ENCODE peak calls at places on chromosomes 16 and 17, in seven cellular contexts. L, G, Q, H, T, Y and X are unnamed samples.

GRCh38 chr16:85429776-85430522 is 183.2 kb upstream of the GSE1 start:
- DNase-seq in L (no peak), G (no peak), Q (no peak), H (no peak), T (no peak), Y (no peak), X (no peak)

GRCh38 chr16:13264749-13265552 is 363.6 kb downstream of the SHISA9 start:
- DNase-seq in L (no peak), G (no peak), Q (no peak), H (no peak), T (no peak), Y (no peak), X (no peak)

GRCh38 chr17:48954300-48954755 is 9.7 kb upstream of the SNF8 start:
- DNase-seq in L (no peak), G (no peak), Q (no peak), H (no peak), T (no peak), Y (no peak), X (no peak)

GRCh38 chr17:52145496-52145895 is 13.0 kb downstream of the CA10 start:
- DNase-seq in L (no peak), G (no peak), Q (no peak), H (no peak), T (no peak), Y (no peak), X (no peak)

GRCh38 chr17:28760987-28761562 is 17.3 kb downstream of the TRAF4 start:
- DNase-seq in L (peak), G (no peak), Q (peak), H (no peak), T (no peak), Y (no peak), X (no peak)

GRCh38 chr17:75084039-75084660 is 3.6 kb upstream of the SLC16A5 start:
- DNase-seq in L (no peak), G (no peak), Q (no peak), H (no peak), T (no peak), Y (no peak), X (no peak)

GRCh38 chr16:4315185-4316102 is at the start of gene GLIS2:
- DNase-seq in L (peak), G (peak), Q (peak), H (peak), T (no peak), Y (no peak), X (peak)

GRCh38 chr17:74431568-74432483 is at the start of gene GPRC5C:
- DNase-seq in L (peak), G (no peak), Q (peak), H (peak), T (peak), Y (peak), X (peak)

GRCh38 chr17:10032142-10032541 is 127.1 kb upstream of the RCVRN start:
- DNase-seq in L (no peak), G (no peak), Q (no peak), H (no peak), T (no peak), Y (no peak), X (no peak)

GRCh38 chr16:53131050-53131362 is 76.2 kb downstream of the CHD9 start:
- DNase-seq in L (peak), G (no peak), Q (no peak), H (no peak), T (no peak), Y (no peak), X (no peak)

GRCh38 chr17:78818152-78818846 is 22.3 kb downstream of the USP36 start:
- DNase-seq in L (no peak), G (no peak), Q (no peak), H (no peak), T (no peak), Y (no peak), X (no peak)

GRCh38 chr17:76501827-76502307 is 644 bp upstream of the RHBDF2 start:
- DNase-seq in L (no peak), G (no peak), Q (no peak), H (no peak), T (no peak), Y (no peak), X (no peak)

GRCh38 chr16:57504001-57504400 is 17.7 kb upstream of the DOK4 start:
- DNase-seq in L (no peak), G (no peak), Q (no peak), H (no peak), T (no peak), Y (no peak), X (no peak)

GRCh38 chr17:61230972-61231820 is 168.4 kb upstream of the TBX2 start:
- DNase-seq in L (no peak), G (no peak), Q (no peak), H (no peak), T (no peak), Y (no peak), X (no peak)

GRCh38 chr17:5913641-5914040 is 156.5 kb upstream of the WSCD1 start:
- DNase-seq in L (no peak), G (no peak), Q (no peak), H (no peak), T (no peak), Y (no peak), X (no peak)

GRCh38 chr17:71500761-71501555 is 619.9 kb upstream of the SOX9 start:
- DNase-seq in L (no peak), G (no peak), Q (no peak), H (no peak), T (no peak), Y (no peak), X (no peak)

GRCh38 chr16:14248791-14249190 is 177.7 kb downstream of the MRTFB start:
- DNase-seq in L (no peak), G (no peak), Q (no peak), H (no peak), T (no peak), Y (no peak), X (no peak)

GRCh38 chr17:1645207-1646171 is at the start of gene SCARF1:
- DNase-seq in L (no peak), G (no peak), Q (no peak), H (peak), T (no peak), Y (no peak), X (no peak)

GRCh38 chr17:49190932-49191331 is 19.4 kb downstream of the GNGT2 start:
- DNase-seq in L (no peak), G (no peak), Q (peak), H (peak), T (no peak), Y (no peak), X (no peak)

GRCh38 chr17:57470906-57471305 is 214.6 kb downstream of the MSI2 start:
- DNase-seq in L (no peak), G (no peak), Q (no peak), H (no peak), T (no peak), Y (no peak), X (no peak)

GRCh38 chr17:9062399-9062902 is 41.1 kb downstream of the NTN1 start:
- DNase-seq in L (no peak), G (no peak), Q (no peak), H (no peak), T (no peak), Y (no peak), X (no peak)

GRCh38 chr17:75894049-75894742 is 2.6 kb downstream of the TRIM65 start:
- DNase-seq in L (no peak), G (no peak), Q (no peak), H (no peak), T (no peak), Y (no peak), X (no peak)

GRCh38 chr17:59311051-59311468 is 20.4 kb upstream of the YPEL2 start:
- DNase-seq in L (peak), G (peak), Q (peak), H (no peak), T (peak), Y (peak), X (peak)

GRCh38 chr17:48487221-48487620 is 43.6 kb downstream of the HOXB1 start:
- DNase-seq in L (no peak), G (no peak), Q (no peak), H (no peak), T (no peak), Y (no peak), X (no peak)

GRCh38 chr17:68627956-68628355 is 26.8 kb upstream of the FAM20A start:
- DNase-seq in L (no peak), G (no peak), Q (no peak), H (no peak), T (no peak), Y (no peak), X (no peak)

GRCh38 chr17:11278186-11278983 is 37.4 kb downstream of the SHISA6 start:
- DNase-seq in L (no peak), G (no peak), Q (no peak), H (peak), T (no peak), Y (no peak), X (no peak)

GRCh38 chr17:48259710-48260291 is 152.2 kb downstream of the SNX11 start:
- DNase-seq in L (peak), G (no peak), Q (peak), H (no peak), T (no peak), Y (no peak), X (no peak)

GRCh38 chr17:10096556-10096955 is 101.8 kb downstream of the GAS7 start:
- DNase-seq in L (no peak), G (no peak), Q (no peak), H (no peak), T (no peak), Y (no peak), X (no peak)

GRCh38 chr16:20320178-20320577 is 7.1 kb downstream of the GP2 start:
- DNase-seq in L (no peak), G (no peak), Q (no peak), H (no peak), T (no peak), Y (no peak), X (no peak)

GRCh38 chr17:45791935-45792334 is 7.8 kb downstream of the CRHR1 start:
- DNase-seq in L (no peak), G (no peak), Q (peak), H (peak), T (no peak), Y (no peak), X (no peak)

GRCh38 chr17:64785050-64785449 is 122.9 kb upstream of the SMURF2 start:
- DNase-seq in L (no peak), G (no peak), Q (no peak), H (no peak), T (no peak), Y (no peak), X (no peak)

GRCh38 chr16:64362193-64362592 is 759.7 kb downstream of the CDH11 start:
- DNase-seq in L (no peak), G (no peak), Q (no peak), H (no peak), T (no peak), Y (no peak), X (no peak)

GRCh38 chr16:525520-526180 is 1.9 kb upstream of the CAPN15 start:
- DNase-seq in L (no peak), G (peak), Q (no peak), H (no peak), T (peak), Y (peak), X (no peak)

GRCh38 chr17:81612172-81612571 is 24.7 kb downstream of the NPLOC4 start:
- DNase-seq in L (no peak), G (no peak), Q (no peak), H (no peak), T (no peak), Y (no peak), X (no peak)

GRCh38 chr17:50203086-50203485 is 1.7 kb upstream of the COL1A1 start:
- DNase-seq in L (no peak), G (no peak), Q (no peak), H (peak), T (no peak), Y (no peak), X (no peak)

GRCh38 chr17:43309505-43310329 is 75.9 kb upstream of the RNU2-1 start:
- DNase-seq in L (no peak), G (no peak), Q (no peak), H (no peak), T (no peak), Y (no peak), X (no peak)